ENCODE peak calls at places on chromosomes 16 and 17, in eight cellular contexts. W is stimulated activated CD8-positive, alpha-beta memory T cell treated with anti-CD3 and anti-CD28 coated beads, Interleukin-15, amount 100 ng/mL, for 24 hours; R is NB4; G is iris pigment epithelial cell; S is HTR-8/SVneo; L is posterior vena cava; Q is NCI-H2081; O is astrocyte of the spinal cord. Z is an unnamed sample.

GRCh38 chr17:37844158-37844976 is 79.8 kb upstream of the TBC1D3K start:
- DNase-seq in W (no peak), R (peak), G (peak), S (peak), L (peak), Q (no peak), O (peak), Z (no peak)

GRCh38 chr16:7200320-7200719 is 132.3 kb upstream of the RBFOX1 start:
- DNase-seq in W (no peak), R (no peak), G (no peak), S (no peak), L (no peak), Q (no peak), O (no peak), Z (no peak)

GRCh38 chr17:31877911-31878702 is 19.1 kb upstream of the COPRS start:
- DNase-seq in W (no peak), R (no peak), G (peak), S (no peak), L (no peak), Q (no peak), O (peak), Z (no peak)

GRCh38 chr17:56653877-56654276 is 60.4 kb downstream of the NOG start:
- DNase-seq in W (no peak), R (peak), G (peak), S (peak), L (no peak), Q (no peak), O (peak), Z (peak)

GRCh38 chr17:21245703-21246102 is 7.5 kb downstream of the NATD1 start:
- DNase-seq in W (no peak), R (no peak), G (no peak), S (no peak), L (no peak), Q (no peak), O (no peak), Z (no peak)

GRCh38 chr16:424033-424622 is 1.3 kb upstream of the RAB11FIP3 start:
- DNase-seq in W (no peak), R (peak), G (peak), S (peak), L (peak), Q (no peak), O (peak), Z (peak)

GRCh38 chr16:81026429-81026828 is 9.2 kb upstream of the ATMIN start:
- DNase-seq in W (no peak), R (no peak), G (no peak), S (no peak), L (no peak), Q (no peak), O (no peak), Z (no peak)

GRCh38 chr16:65178151-65178550 is 56.3 kb upstream of the CDH11 start:
- DNase-seq in W (no peak), R (no peak), G (peak), S (no peak), L (no peak), Q (no peak), O (peak), Z (no peak)

GRCh38 chr17:35896011-35896587 is 15.9 kb upstream of the CCL5 start:
- DNase-seq in W (no peak), R (peak), G (peak), S (no peak), L (no peak), Q (no peak), O (no peak), Z (no peak)

GRCh38 chr16:25922438-25922837 is 230.7 kb downstream of the HS3ST4 start:
- DNase-seq in W (no peak), R (no peak), G (no peak), S (no peak), L (no peak), Q (no peak), O (no peak), Z (no peak)